ENCODE peak calls at places on chromosomes 6 and 20, in five cellular contexts. One of them, this sample, is unnamed.

GRCh38 chr20:24379116-24379927 is 90.1 kb upstream of the SYNDIG1 start:
- DNase-seq in neural progenitor cell: no peak
- DNase-seq in upper lobe of right lung: no peak
- DNase-seq in endodermal cell: no peak
- DNase-seq in neural crest cell: no peak
- DNase-seq in this sample: peak

GRCh38 chr6:54586251-54586650 is 260.3 kb upstream of the FAM83B start:
- DNase-seq in neural crest cell: no peak
- DNase-seq in neural progenitor cell: no peak
- DNase-seq in endodermal cell: no peak
- DNase-seq in upper lobe of right lung: no peak
- DNase-seq in this sample: no peak

GRCh38 chr6:148999921-149000589 is 253.2 kb downstream of the UST start:
- DNase-seq in endodermal cell: no peak
- DNase-seq in neural crest cell: no peak
- DNase-seq in upper lobe of right lung: no peak
- DNase-seq in neural progenitor cell: no peak
- DNase-seq in this sample: no peak

GRCh38 chr6:46584586-46584985 is 68.0 kb downstream of the CYP39A1 start:
- DNase-seq in neural progenitor cell: no peak
- DNase-seq in endodermal cell: no peak
- DNase-seq in upper lobe of right lung: no peak
- DNase-seq in neural crest cell: no peak
- DNase-seq in this sample: no peak

GRCh38 chr6:57027301-57027700 is 19.2 kb upstream of the KIAA1586 start:
- DNase-seq in neural progenitor cell: no peak
- DNase-seq in endodermal cell: no peak
- DNase-seq in upper lobe of right lung: no peak
- DNase-seq in neural crest cell: no peak
- DNase-seq in this sample: no peak

GRCh38 chr6:138005846-138006245 is 101.4 kb downstream of the PERP start:
- DNase-seq in upper lobe of right lung: no peak
- DNase-seq in endodermal cell: no peak
- DNase-seq in neural crest cell: no peak
- DNase-seq in neural progenitor cell: no peak
- DNase-seq in this sample: no peak

GRCh38 chr20:45833883-45834796 is 541 bp downstream of the SNX21 start:
- DNase-seq in endodermal cell: peak
- DNase-seq in neural crest cell: peak
- DNase-seq in neural progenitor cell: peak
- DNase-seq in upper lobe of right lung: peak
- DNase-seq in this sample: peak

GRCh38 chr20:50226093-50226974 is 35.7 kb downstream of the CEBPB start:
- DNase-seq in neural crest cell: no peak
- DNase-seq in neural progenitor cell: no peak
- DNase-seq in endodermal cell: peak
- DNase-seq in upper lobe of right lung: peak
- DNase-seq in this sample: no peak

GRCh38 chr20:53695797-53696527 is 102.3 kb upstream of the ZNF217 start:
- DNase-seq in neural crest cell: no peak
- DNase-seq in endodermal cell: no peak
- DNase-seq in upper lobe of right lung: no peak
- DNase-seq in neural progenitor cell: no peak
- DNase-seq in this sample: no peak

GRCh38 chr6:101668496-101668895 is 275.0 kb downstream of the GRIK2 start:
- DNase-seq in neural progenitor cell: no peak
- DNase-seq in endodermal cell: no peak
- DNase-seq in neural crest cell: no peak
- DNase-seq in upper lobe of right lung: no peak
- DNase-seq in this sample: no peak

GRCh38 chr6:138568997-138569396 is 69.7 kb upstream of the NHSL1 start:
- DNase-seq in endodermal cell: no peak
- DNase-seq in upper lobe of right lung: no peak
- DNase-seq in neural progenitor cell: no peak
- DNase-seq in neural crest cell: no peak
- DNase-seq in this sample: no peak

GRCh38 chr20:38458314-38458713 is 14.3 kb upstream of the RALGAPB start:
- DNase-seq in neural crest cell: no peak
- DNase-seq in neural progenitor cell: no peak
- DNase-seq in upper lobe of right lung: no peak
- DNase-seq in endodermal cell: no peak
- DNase-seq in this sample: no peak

GRCh38 chr6:16493802-16494201 is 255.4 kb downstream of the GMPR start:
- DNase-seq in endodermal cell: no peak
- DNase-seq in upper lobe of right lung: no peak
- DNase-seq in neural progenitor cell: no peak
- DNase-seq in neural crest cell: no peak
- DNase-seq in this sample: no peak

GRCh38 chr20:11847827-11848226 is 69.9 kb upstream of the BTBD3 start:
- DNase-seq in upper lobe of right lung: no peak
- DNase-seq in neural progenitor cell: no peak
- DNase-seq in neural crest cell: no peak
- DNase-seq in endodermal cell: no peak
- DNase-seq in this sample: no peak

GRCh38 chr6:52328721-52329120 is 33.2 kb upstream of the PAQR8 start:
- DNase-seq in neural progenitor cell: no peak
- DNase-seq in upper lobe of right lung: no peak
- DNase-seq in neural crest cell: no peak
- DNase-seq in endodermal cell: no peak
- DNase-seq in this sample: no peak

GRCh38 chr6:52330470-52330869 is 31.5 kb upstream of the PAQR8 start:
- DNase-seq in neural crest cell: no peak
- DNase-seq in endodermal cell: peak
- DNase-seq in upper lobe of right lung: no peak
- DNase-seq in neural progenitor cell: no peak
- DNase-seq in this sample: no peak

GRCh38 chr6:52328303-52328662 is 33.7 kb upstream of the PAQR8 start:
- DNase-seq in neural crest cell: no peak
- DNase-seq in neural progenitor cell: no peak
- DNase-seq in upper lobe of right lung: no peak
- DNase-seq in endodermal cell: no peak
- DNase-seq in this sample: no peak

GRCh38 chr6:52333840-52334200 is 28.1 kb upstream of the PAQR8 start:
- DNase-seq in endodermal cell: no peak
- DNase-seq in neural crest cell: no peak
- DNase-seq in upper lobe of right lung: no peak
- DNase-seq in neural progenitor cell: no peak
- DNase-seq in this sample: no peak

GRCh38 chr6:52331793-52332457 is 30.0 kb upstream of the PAQR8 start:
- DNase-seq in neural progenitor cell: no peak
- DNase-seq in neural crest cell: no peak
- DNase-seq in endodermal cell: no peak
- DNase-seq in upper lobe of right lung: no peak
- DNase-seq in this sample: no peak
- TF ChIP-seq CTCF in neural progenitor cell: no peak
- TF ChIP-seq CTCF in neural crest cell: no peak
- TF ChIP-seq CTCF in endodermal cell: no peak
- TF ChIP-seq CTCF in upper lobe of right lung: no peak
- TF ChIP-seq CTCF in this sample: no peak

GRCh38 chr6:114108119-114109002 is 137.4 kb upstream of the HDAC2 start:
- DNase-seq in endodermal cell: peak
- DNase-seq in neural progenitor cell: peak
- DNase-seq in neural crest cell: peak
- DNase-seq in upper lobe of right lung: peak
- DNase-seq in this sample: peak
- TF ChIP-seq CTCF in endodermal cell: peak
- TF ChIP-seq CTCF in neural progenitor cell: peak
- TF ChIP-seq CTCF in neural crest cell: peak
- TF ChIP-seq CTCF in upper lobe of right lung: peak
- TF ChIP-seq CTCF in this sample: peak

GRCh38 chr6:51398793-51399192 is 580.1 kb downstream of the TFAP2B start:
- DNase-seq in neural crest cell: no peak
- DNase-seq in endodermal cell: no peak
- DNase-seq in upper lobe of right lung: no peak
- DNase-seq in neural progenitor cell: no peak
- DNase-seq in this sample: no peak
- TF ChIP-seq CTCF in neural crest cell: no peak
- TF ChIP-seq CTCF in endodermal cell: no peak
- TF ChIP-seq CTCF in upper lobe of right lung: no peak
- TF ChIP-seq CTCF in neural progenitor cell: no peak
- TF ChIP-seq CTCF in this sample: no peak

GRCh38 chr6:39983193-39983592 is 48.9 kb upstream of the MOCS1 start:
- DNase-seq in neural crest cell: no peak
- DNase-seq in upper lobe of right lung: no peak
- DNase-seq in endodermal cell: no peak
- DNase-seq in neural progenitor cell: no peak
- DNase-seq in this sample: no peak

GRCh38 chr6:39979461-39980328 is 45.4 kb upstream of the MOCS1 start:
- DNase-seq in endodermal cell: no peak
- DNase-seq in neural crest cell: no peak
- DNase-seq in neural progenitor cell: no peak
- DNase-seq in upper lobe of right lung: no peak
- DNase-seq in this sample: no peak

GRCh38 chr6:39978240-39978639 is 44.0 kb upstream of the MOCS1 start:
- DNase-seq in neural progenitor cell: no peak
- DNase-seq in upper lobe of right lung: no peak
- DNase-seq in endodermal cell: no peak
- DNase-seq in neural crest cell: no peak
- DNase-seq in this sample: no peak

GRCh38 chr6:39982720-39983119 is 48.5 kb upstream of the MOCS1 start:
- DNase-seq in neural crest cell: no peak
- DNase-seq in upper lobe of right lung: no peak
- DNase-seq in endodermal cell: no peak
- DNase-seq in neural progenitor cell: no peak
- DNase-seq in this sample: no peak

DNA sequence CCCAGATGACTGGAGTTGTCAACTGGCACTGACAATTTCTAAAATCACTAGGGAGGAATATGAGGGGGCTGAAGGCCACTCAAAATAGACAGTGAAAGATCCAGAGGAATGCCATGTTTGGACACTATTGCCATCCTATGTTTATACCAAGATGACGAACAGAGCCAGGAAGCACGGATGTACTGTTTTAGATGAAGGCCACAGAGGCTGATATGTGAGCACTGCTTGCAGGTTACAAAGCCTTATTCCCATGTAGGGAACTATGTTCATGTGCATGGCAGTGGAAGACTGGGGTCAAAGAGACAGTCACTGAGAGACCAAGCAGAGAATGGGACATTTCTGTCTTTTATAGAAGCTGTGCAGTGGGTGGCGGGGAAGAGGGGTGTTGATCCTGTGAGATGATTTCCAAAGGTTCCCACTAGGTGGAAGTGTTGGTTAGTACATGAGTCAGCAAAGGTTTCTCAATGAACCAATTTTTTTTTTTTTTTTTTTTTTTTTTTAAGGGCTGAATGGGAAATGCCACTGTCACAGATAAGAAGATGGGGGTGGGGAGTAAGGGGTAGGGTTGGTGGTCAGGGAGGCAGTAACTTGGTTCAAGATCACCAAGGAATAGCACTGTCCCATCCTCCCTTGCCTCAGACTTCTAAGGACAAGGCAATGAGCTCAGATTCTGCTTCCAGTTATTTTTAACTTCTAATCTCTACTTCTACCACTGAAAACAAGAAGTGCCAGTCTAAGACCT is 46.7 kb upstream of the MOCS1 start:
- DNase-seq in endodermal cell: peak
- DNase-seq in neural crest cell: peak
- DNase-seq in upper lobe of right lung: no peak
- DNase-seq in neural progenitor cell: peak
- DNase-seq in this sample: no peak
- TF ChIP-seq CTCF in endodermal cell: peak
- TF ChIP-seq CTCF in neural crest cell: peak
- TF ChIP-seq CTCF in upper lobe of right lung: peak
- TF ChIP-seq CTCF in neural progenitor cell: peak
- TF ChIP-seq CTCF in this sample: peak

DNA sequence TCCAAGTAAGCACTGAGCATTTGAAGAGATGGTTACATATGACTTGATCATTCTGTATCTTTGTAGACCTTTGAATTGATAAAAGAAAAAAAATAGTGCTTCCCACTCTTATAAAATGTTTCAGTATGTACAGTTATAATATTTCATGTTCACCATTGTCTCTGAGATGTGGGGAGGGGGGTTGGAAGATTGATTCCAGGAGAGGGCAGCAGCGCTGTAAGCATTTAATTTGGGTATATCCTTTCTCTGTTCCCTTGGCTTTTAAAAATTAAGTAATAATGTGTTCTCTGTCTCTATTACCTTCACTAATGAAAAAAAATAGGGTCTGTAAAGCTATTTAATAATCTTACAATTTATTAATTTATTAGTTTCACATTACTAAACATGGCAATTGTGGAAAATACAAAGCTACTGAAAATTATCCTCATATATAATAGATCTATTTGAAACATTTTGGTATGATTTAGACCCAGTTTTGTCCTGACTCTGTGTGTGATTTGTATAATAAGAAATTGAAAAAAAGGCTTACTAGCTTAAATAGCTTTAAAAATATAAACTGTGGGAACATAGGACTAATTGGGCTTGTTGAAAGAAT is 341.2 kb downstream of the CDKAL1 start:
- DNase-seq in endodermal cell: no peak
- DNase-seq in neural crest cell: peak
- DNase-seq in neural progenitor cell: peak
- DNase-seq in upper lobe of right lung: no peak
- DNase-seq in this sample: no peak
- TF ChIP-seq CTCF in endodermal cell: peak
- TF ChIP-seq CTCF in neural crest cell: peak
- TF ChIP-seq CTCF in neural progenitor cell: peak
- TF ChIP-seq CTCF in upper lobe of right lung: peak
- TF ChIP-seq CTCF in this sample: peak

GRCh38 chr6:72296375-72296774 is 325.5 kb upstream of the KCNQ5 start:
- DNase-seq in neural crest cell: no peak
- DNase-seq in upper lobe of right lung: no peak
- DNase-seq in neural progenitor cell: no peak
- DNase-seq in endodermal cell: no peak
- DNase-seq in this sample: no peak
- TF ChIP-seq CTCF in neural crest cell: no peak
- TF ChIP-seq CTCF in upper lobe of right lung: no peak
- TF ChIP-seq CTCF in neural progenitor cell: no peak
- TF ChIP-seq CTCF in endodermal cell: no peak
- TF ChIP-seq CTCF in this sample: no peak

GRCh38 chr6:30364591-30364990 is 19.6 kb downstream of the RPP21 start:
- DNase-seq in endodermal cell: peak
- DNase-seq in upper lobe of right lung: no peak
- DNase-seq in neural progenitor cell: peak
- DNase-seq in neural crest cell: no peak
- DNase-seq in this sample: no peak
- TF ChIP-seq CTCF in endodermal cell: peak
- TF ChIP-seq CTCF in upper lobe of right lung: no peak
- TF ChIP-seq CTCF in neural progenitor cell: peak
- TF ChIP-seq CTCF in neural crest cell: no peak
- TF ChIP-seq CTCF in this sample: no peak

GRCh38 chr20:43409041-43409913 is 48.4 kb upstream of the SRSF6 start:
- DNase-seq in upper lobe of right lung: no peak
- DNase-seq in neural crest cell: peak
- DNase-seq in neural progenitor cell: peak
- DNase-seq in endodermal cell: peak
- DNase-seq in this sample: no peak
- TF ChIP-seq CTCF in upper lobe of right lung: peak
- TF ChIP-seq CTCF in neural crest cell: peak
- TF ChIP-seq CTCF in neural progenitor cell: peak
- TF ChIP-seq CTCF in endodermal cell: peak
- TF ChIP-seq CTCF in this sample: peak